ENCODE peak calls at places on chromosomes 3 and 15, in seven cellular contexts. K, Y, V, J, S, U and G are unnamed samples.

GRCh38 chr15:68536331-68537095 is 42.3 kb upstream of the CORO2B start:
- DNase-seq in K (peak), Y (no peak), V (peak), J (no peak), S (no peak), U (no peak), G (no peak)

GRCh38 chr3:117443014-117443413 is 733.4 kb downstream of the TUSC7 start:
- DNase-seq in K (peak), Y (no peak), V (no peak), J (no peak), S (no peak), U (no peak), G (no peak)

GRCh38 chr15:87710406-87710805 is 546.1 kb downstream of the NTRK3 start:
- DNase-seq in K (no peak), Y (no peak), V (no peak), J (no peak), S (no peak), U (no peak), G (no peak)

GRCh38 chr3:134932035-134932434 is 137.0 kb downstream of the EPHB1 start:
- DNase-seq in K (no peak), Y (no peak), V (no peak), J (no peak), S (no peak), U (no peak), G (peak)

GRCh38 chr3:57292895-57293526 is 526 bp upstream of the ASB14 start:
- DNase-seq in K (no peak), Y (no peak), V (no peak), J (no peak), S (no peak), U (no peak), G (no peak)

GRCh38 chr3:127157181-127157828 is 35.6 kb upstream of the PRR23E start:
- DNase-seq in K (no peak), Y (no peak), V (no peak), J (no peak), S (no peak), U (no peak), G (no peak)

GRCh38 chr15:60592386-60593339 is 113.7 kb upstream of the ICE2 start:
- DNase-seq in K (peak), Y (no peak), V (no peak), J (no peak), S (peak), U (peak), G (peak)

GRCh38 chr3:32406481-32407408 is 15.1 kb downstream of the CMTM7 start:
- DNase-seq in K (peak), Y (no peak), V (no peak), J (no peak), S (peak), U (no peak), G (peak)

GRCh38 chr3:60579734-60580133 is 671.5 kb downstream of the FHIT start:
- DNase-seq in K (no peak), Y (no peak), V (peak), J (no peak), S (no peak), U (no peak), G (peak)

GRCh38 chr3:169034401-169034800 is 629.1 kb downstream of the MECOM start:
- DNase-seq in K (no peak), Y (no peak), V (peak), J (no peak), S (no peak), U (no peak), G (no peak)

GRCh38 chr15:25847066-25847465 is 16.1 kb downstream of the ATP10A start:
- DNase-seq in K (no peak), Y (no peak), V (no peak), J (no peak), S (no peak), U (no peak), G (no peak)